ENCODE peak calls at places on chromosomes 2 and 18, in ten cellular contexts. A, R, N, Z, Y, W, E, M, F and I are unnamed samples.

GRCh38 chr2:181892795-181893435 is 1.4 kb downstream of the ITPRID2 start:
- DNase-seq in A (peak; percentile 60), Z (no peak), M (no peak), E (peak; percentile 22), W (peak; percentile 60), Y (peak; percentile 48), N (no peak), R (no peak), F (peak; percentile 49), I (no peak)

GRCh38 chr18:61606068-61606660 is 272.9 kb downstream of the CDH20 start:
- DNase-seq in E (no peak), Y (no peak), N (peak; percentile 54), M (peak; percentile 31), R (peak; percentile 74), Z (peak; percentile 23), W (peak; percentile 54), A (peak; percentile 54), F (peak; percentile 52), I (no peak)

GRCh38 chr18:47871288-47871687 is 59.2 kb downstream of the SMAD2 start:
- DNase-seq in E (no peak), Y (no peak), W (no peak), A (no peak), R (no peak), Z (no peak), N (no peak), M (no peak), F (no peak), I (no peak)

GRCh38 chr2:226979004-226979403 is 143.2 kb downstream of the RHBDD1 start:
- DNase-seq in R (peak; percentile 25), M (no peak), Z (no peak), F (peak; percentile 45), Y (no peak), N (no peak), W (no peak), E (no peak), A (no peak), I (no peak)

GRCh38 chr2:126774761-126775160 is 118.8 kb downstream of the GYPC start:
- DNase-seq in Y (no peak), R (no peak), F (no peak), Z (no peak), W (no peak), M (no peak), E (no peak), A (no peak), N (no peak), I (no peak)

GRCh38 chr2:145957929-145958328 is 1438.0 kb upstream of the ZEB2 start:
- DNase-seq in N (no peak), R (no peak), A (peak; percentile 3), M (no peak), F (peak; percentile 41), Y (no peak), W (peak; percentile 58), E (no peak), Z (no peak), I (no peak)

GRCh38 chr18:3498705-3499451 is 48.9 kb downstream of the TGIF1 start:
- DNase-seq in Y (no peak), Z (peak; percentile 39), E (peak; percentile 18), A (peak; percentile 42), W (peak; percentile 47), M (peak; percentile 18), N (peak; percentile 36), F (peak; percentile 72), R (peak; percentile 81), I (no peak)

GRCh38 chr2:182018218-182018617 is 32.6 kb downstream of the PPP1R1C start:
- DNase-seq in N (no peak), R (no peak), A (peak; percentile 27), F (no peak), M (no peak), Y (no peak), W (peak; percentile 14), Z (no peak), E (no peak), I (no peak)

GRCh38 chr18:26642461-26643348 is 94.4 kb upstream of the KCTD1 start:
- DNase-seq in E (no peak), R (no peak), N (no peak), M (no peak), Z (no peak), W (no peak), A (no peak), F (no peak), Y (no peak), I (no peak)

GRCh38 chr2:233728723-233729301 is at the start of gene UGT1A3:
- DNase-seq in N (no peak), Y (no peak), F (no peak), Z (no peak), E (no peak), A (no peak), W (no peak), R (no peak), M (no peak), I (no peak)

GRCh38 chr2:156937430-156937829 is 320.1 kb upstream of the GALNT5 start:
- DNase-seq in M (no peak), A (no peak), W (no peak), F (no peak), Y (no peak), E (no peak), Z (no peak), R (no peak), N (no peak), I (no peak)

GRCh38 chr2:189204322-189204941 is 24.9 kb upstream of the COL5A2 start:
- DNase-seq in A (peak; percentile 39), R (no peak), E (no peak), F (peak; percentile 56), N (no peak), M (no peak), Z (no peak), Y (no peak), W (peak; percentile 69), I (no peak)

GRCh38 chr2:96239091-96239490 is 26.7 kb downstream of the TMEM127 start:
- DNase-seq in F (no peak), M (no peak), Y (no peak), E (no peak), R (no peak), A (no peak), N (no peak), W (no peak), Z (no peak), I (no peak)

GRCh38 chr2:171244466-171244969 is 83.8 kb upstream of the TLK1 start:
- DNase-seq in A (peak; percentile 63), E (no peak), Z (no peak), Y (peak; percentile 84), M (peak; percentile 68), N (no peak), W (peak; percentile 87), R (no peak), F (peak; percentile 84), I (no peak)

DNA sequence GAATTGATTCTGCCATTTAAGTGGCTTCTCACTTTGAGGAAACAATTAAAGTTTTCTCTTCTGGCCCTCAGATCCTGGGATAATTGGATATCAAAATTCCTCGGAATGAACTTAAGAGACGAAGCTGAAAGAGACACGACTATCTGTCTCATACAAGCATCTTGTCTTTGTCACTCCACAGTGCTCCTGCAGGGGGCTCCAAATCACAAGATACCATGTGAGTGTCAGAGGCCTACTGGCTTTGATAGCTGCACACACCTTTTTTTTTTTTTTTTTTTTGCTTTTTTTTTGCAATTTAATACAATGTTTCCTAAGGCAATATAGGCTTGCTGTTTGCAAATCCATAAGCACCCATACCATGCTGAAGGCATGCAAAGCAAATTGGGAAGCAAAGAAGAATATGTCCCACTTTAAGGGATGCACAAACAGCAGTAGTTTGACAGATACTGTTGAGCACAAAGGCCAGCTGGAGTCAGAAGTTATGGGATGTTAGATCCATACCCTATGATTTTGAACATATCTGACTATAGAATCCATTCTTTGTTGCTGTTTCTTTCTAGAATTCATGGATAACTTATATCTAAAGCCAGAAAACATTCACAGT is 109.0 kb upstream of the CBLN2 start:
- DNase-seq in W (peak; percentile 21), Z (no peak), R (peak; percentile 80), Y (no peak), M (peak; percentile 12), N (no peak), A (peak; percentile 9), E (peak; percentile 4), F (no peak), I (no peak)
- TF ChIP-seq CTCF in W (peak; percentile 26), Z (no peak), R (peak; percentile 72), Y (peak; percentile 59), M (peak; percentile 40), N (no peak), A (peak; percentile 30), E (no peak), F (no peak), I (peak; percentile 31)

DNA sequence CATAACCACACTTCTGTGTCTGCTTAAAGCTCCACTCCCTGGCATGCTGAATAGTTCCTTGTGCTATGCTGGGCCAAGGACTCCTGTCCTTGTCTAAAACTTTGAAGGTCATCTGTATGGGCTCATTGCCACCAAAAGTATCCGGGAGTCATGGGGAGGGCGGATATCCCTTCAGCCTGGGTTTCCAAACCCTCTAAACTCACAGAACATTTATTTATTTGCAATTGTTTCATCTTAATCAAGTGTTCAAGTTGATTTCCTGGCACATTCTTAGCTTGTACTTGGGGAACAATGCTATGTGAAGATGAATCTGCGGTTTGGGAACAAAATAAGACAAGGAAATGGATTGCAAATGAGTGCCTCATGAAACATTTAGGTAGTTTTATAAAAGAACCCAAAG is 1.8 kb downstream of the NOSTRIN start:
- DNase-seq in W (no peak), Y (no peak), N (no peak), M (no peak), R (no peak), E (no peak), F (no peak), Z (no peak), A (no peak), I (no peak)
- H3K4me3 ChIP-seq in W (no peak overlapping the region), Y (no peak overlapping the region), N (peak overlapping the region; percentile 44), M (no peak overlapping the region), R (no peak overlapping the region), E (no peak overlapping the region), F (no peak overlapping the region), Z (peak overlapping the region; percentile 44), A (no peak overlapping the region), I (no peak overlapping the region)

DNA sequence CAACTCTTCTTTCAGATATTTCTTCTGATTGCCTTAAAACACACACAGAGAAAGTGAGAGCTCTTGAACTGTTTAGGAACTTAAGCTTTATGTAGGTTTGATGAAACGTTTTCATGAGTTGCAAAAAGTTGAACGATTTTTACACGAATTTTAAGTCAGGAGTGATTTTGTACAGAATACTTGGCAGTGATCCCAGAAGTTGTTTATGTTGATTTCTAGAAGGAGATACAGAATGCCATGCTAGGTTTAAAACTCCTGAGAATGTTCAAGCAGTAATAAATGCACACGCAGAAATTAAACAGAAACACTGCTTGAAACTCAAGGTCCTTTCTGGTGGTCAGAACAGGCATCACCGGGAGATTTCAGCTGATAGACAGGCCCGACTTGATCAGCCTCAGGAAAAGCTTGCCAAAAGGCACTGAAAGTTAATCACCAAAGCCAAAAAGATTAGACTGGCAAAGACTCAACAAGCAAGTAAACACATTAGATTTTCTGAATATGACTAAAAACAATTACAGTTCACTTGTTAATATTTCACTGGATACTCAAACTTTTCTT is 123.1 kb downstream of the SOCS6 start:
- DNase-seq in M (no peak), W (no peak), E (no peak), Y (no peak), N (no peak), F (peak; percentile 34), A (peak; percentile 44), R (no peak), Z (no peak), I (no peak)
- TF ChIP-seq CTCF in M (peak; percentile 35), W (no peak), E (no peak), Y (no peak), N (no peak), F (no peak), A (no peak), R (no peak), Z (no peak), I (no peak)

DNA sequence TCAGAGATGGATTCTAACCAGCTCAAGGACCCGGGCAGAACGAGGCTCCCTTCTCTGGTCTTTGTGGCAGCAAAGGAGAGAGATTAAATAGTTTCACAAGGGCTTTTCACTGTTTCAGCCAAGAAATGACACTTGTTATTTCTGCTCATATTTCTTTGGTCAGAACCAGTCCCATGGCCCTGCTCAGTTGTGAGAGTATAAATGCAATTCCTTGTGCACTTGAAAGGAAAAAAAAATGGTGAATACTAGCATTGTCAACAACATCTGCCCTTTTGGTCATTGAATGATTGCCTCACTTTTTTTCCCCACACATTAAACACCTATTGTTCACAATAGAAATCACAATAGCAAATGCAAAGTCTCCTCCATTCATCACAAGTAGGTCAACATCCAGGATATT is 104.4 kb downstream of the RDH14 start:
- DNase-seq in N (no peak), W (peak; percentile 10), Z (no peak), Y (no peak), R (peak; percentile 32), M (no peak), E (no peak), F (no peak), A (no peak), I (no peak)
- H3K4me3 ChIP-seq in N (no peak overlapping the region), W (no peak overlapping the region), Z (no peak overlapping the region), Y (no peak overlapping the region), R (no peak overlapping the region), M (no peak overlapping the region), E (no peak overlapping the region), F (no peak overlapping the region), A (no peak overlapping the region), I (no peak overlapping the region)